ENCODE peak calls at places on chromosomes 16 and 17, in six cellular contexts. G is transverse colon, X is fibroblast of lung, U is cardiac muscle cell, E is fibroblast of villous mesenchyme, V is Panc1. N is an unnamed sample.
A peak's percentile ranks its signal among the peaks of the same experiment; 100 is the strongest.

GRCh38 chr16:17270683-17271109 is 200.1 kb downstream of the XYLT1 start:
- DNase-seq in X (no peak), G (peak; percentile 50), U (no peak), V (no peak), E (no peak), N (no peak)

GRCh38 chr17:29640413-29640812 is 17.7 kb upstream of the CORO6 start:
- DNase-seq in E (peak; percentile 79), X (peak; percentile 46), V (no peak), G (no peak), U (no peak), N (no peak)

GRCh38 chr17:8140413-8141029 is 11.7 kb downstream of the PER1 start:
- DNase-seq in G (no peak), U (peak; percentile 64), E (no peak), V (no peak), X (no peak), N (no peak)

GRCh38 chr16:66408181-66409048 is 18.7 kb upstream of the BEAN1 start:
- DNase-seq in G (no peak), E (peak; percentile 89), U (peak; percentile 90), V (peak; percentile 58), X (peak; percentile 59), N (peak; percentile 63)

GRCh38 chr17:44333371-44333770 is 8.7 kb upstream of the SLC25A39 start:
- DNase-seq in E (no peak), X (no peak), V (no peak), G (peak; percentile 59), U (no peak), N (no peak)

GRCh38 chr16:49929606-49930005 is 73.7 kb upstream of the ZNF423 start:
- DNase-seq in X (no peak), U (no peak), G (no peak), V (no peak), E (no peak), N (no peak)

GRCh38 chr17:76179496-76180467 is 38.7 kb upstream of the FOXJ1 start:
- DNase-seq in X (peak; percentile 12), G (no peak), U (no peak), V (no peak), E (peak; percentile 48), N (no peak)

GRCh38 chr17:65143899-65144590 is 6.9 kb downstream of the RGS9 start:
- DNase-seq in E (no peak), X (no peak), U (no peak), G (no peak), V (no peak), N (no peak)

GRCh38 chr16:54040975-54041374 is 245.6 kb downstream of the IRX3 start:
- DNase-seq in V (no peak), E (no peak), G (no peak), X (no peak), U (no peak), N (no peak)

GRCh38 chr16:79165541-79165940 is 435.0 kb downstream of the MAF start:
- DNase-seq in V (no peak), U (no peak), E (no peak), X (no peak), G (no peak), N (no peak)

GRCh38 chr17:79508291-79508716 is 102.5 kb downstream of the RBFOX3 start:
- DNase-seq in G (no peak), X (no peak), E (no peak), U (no peak), V (no peak), N (no peak)

GRCh38 chr16:68493412-68494070 is 45.2 kb upstream of the SMPD3 start:
- DNase-seq in U (no peak), E (no peak), X (no peak), G (no peak), V (no peak), N (no peak)

GRCh38 chr16:69917739-69918138 is 33.4 kb upstream of the CLEC18A start:
- DNase-seq in E (peak; percentile 95), G (no peak), X (peak; percentile 94), V (no peak), U (no peak), N (peak; percentile 92)

GRCh38 chr16:2500937-2501750 is 12.6 kb upstream of the ATP6V0C start:
- DNase-seq in G (peak; percentile 86), V (peak; percentile 42), E (peak; percentile 85), U (peak; percentile 88), X (peak; percentile 83), N (peak; percentile 59)

GRCh38 chr17:16428098-16428882 is 12.9 kb downstream of the TRPV2 start:
- DNase-seq in E (peak; percentile 77), X (peak; percentile 74), U (peak; percentile 74), G (peak; percentile 67), V (no peak), N (no peak)

GRCh38 chr17:67082110-67082509 is 37.8 kb downstream of the CACNG1 start:
- DNase-seq in G (no peak), X (no peak), V (no peak), U (no peak), E (no peak), N (no peak)

GRCh38 chr17:64084940-64085649 is 44.8 kb downstream of the ERN1 start:
- DNase-seq in G (no peak), E (peak; percentile 53), U (no peak), V (no peak), X (peak; percentile 44), N (no peak)

GRCh38 chr16:49858200-49859129 is 2.6 kb upstream of the ZNF423 start:
- DNase-seq in U (peak; percentile 74), E (no peak), V (no peak), G (peak; percentile 58), X (no peak), N (no peak)

DNA sequence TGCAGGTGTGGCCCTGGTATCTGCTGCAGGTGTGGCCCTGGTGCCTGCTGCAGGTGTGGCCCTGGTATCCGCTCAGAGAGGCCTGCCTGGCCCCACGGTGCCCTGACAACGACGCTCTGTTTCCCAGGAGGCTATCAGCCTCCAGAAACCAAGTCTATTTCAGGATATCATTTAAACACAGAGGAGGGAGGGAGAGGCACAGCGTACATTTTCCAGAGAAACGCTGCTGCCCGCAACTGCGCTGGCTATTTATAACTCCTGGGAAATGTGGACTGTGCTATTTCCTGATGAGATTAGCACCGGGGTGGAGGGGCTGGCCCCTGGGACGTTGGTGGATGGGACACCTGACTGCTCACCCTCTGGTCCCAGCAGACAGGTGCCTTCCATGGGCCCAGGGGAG is 22.5 kb downstream of the TIMM22 start:
- DNase-seq in X (no peak), G (no peak), V (no peak), E (no peak), U (peak; percentile 90), N (no peak)
- TF ChIP-seq CTCF in X (no peak), G (no peak), V (no peak), E (no peak), U (no peak), N (no peak)

GRCh38 chr16:9406039-9406438 is 314.6 kb downstream of the HAPSTR1 start:
- DNase-seq in V (no peak), E (no peak), X (no peak), U (no peak), G (no peak), N (no peak)

GRCh38 chr16:9404811-9405210 is 313.4 kb downstream of the HAPSTR1 start:
- DNase-seq in E (no peak), X (no peak), U (no peak), V (no peak), G (no peak), N (no peak)

GRCh38 chr16:9407206-9407758 is 315.8 kb downstream of the HAPSTR1 start:
- DNase-seq in U (no peak), X (no peak), V (no peak), G (no peak), E (no peak), N (no peak)

GRCh38 chr16:9409753-9410493 is 318.5 kb downstream of the HAPSTR1 start:
- DNase-seq in G (no peak), U (no peak), X (no peak), V (no peak), E (no peak), N (no peak)

GRCh38 chr16:9408297-9408696 is 316.9 kb downstream of the HAPSTR1 start:
- DNase-seq in G (no peak), X (no peak), E (no peak), U (no peak), V (no peak), N (no peak)
- H3K4me3 ChIP-seq in G (no peak overlapping the region), X (no peak overlapping the region), E (no peak overlapping the region), U (no peak overlapping the region), V (no peak overlapping the region), N (no peak overlapping the region)

GRCh38 chr16:5026664-5027063 is 7.1 kb downstream of the NAGPA start:
- DNase-seq in U (no peak), V (no peak), X (no peak), E (no peak), G (no peak), N (no peak)

GRCh38 chr16:5027086-5027485 is 6.6 kb downstream of the NAGPA start:
- DNase-seq in G (no peak), X (no peak), E (no peak), U (no peak), V (no peak), N (no peak)

GRCh38 chr16:5024632-5025031 is 9.1 kb downstream of the NAGPA start:
- DNase-seq in U (no peak), E (no peak), X (peak; percentile 16), G (peak; percentile 44), V (no peak), N (no peak)

GRCh38 chr16:5027575-5028235 is 6.0 kb downstream of the NAGPA start:
- DNase-seq in E (no peak), X (no peak), G (no peak), U (no peak), V (no peak), N (no peak)

GRCh38 chr16:5025171-5025632 is 8.5 kb downstream of the NAGPA start:
- DNase-seq in U (peak; percentile 70), G (peak; percentile 34), X (no peak), E (no peak), V (no peak), N (no peak)
- TF ChIP-seq CTCF in U (peak; percentile 41), G (no peak), X (peak; percentile 42), E (peak; percentile 37), V (no peak), N (peak; percentile 58)

GRCh38 chr17:2054262-2054739 is 602 bp upstream of the HIC1 start:
- DNase-seq in V (no peak), U (peak; percentile 42), X (peak; percentile 66), G (no peak), E (peak; percentile 62), N (no peak)
- H3K4me3 ChIP-seq in V (peak overlapping the region; percentile 62), U (peak overlapping the region; percentile 60), X (peak overlapping the region; percentile 44), G (peak overlapping the region; percentile 24), E (peak overlapping the region; percentile 68), N (peak overlapping the region; percentile 43)

GRCh38 chr16:47018223-47018891 is 44.9 kb upstream of the DNAJA2 start:
- DNase-seq in U (peak; percentile 43), X (no peak), E (peak; percentile 15), G (peak; percentile 66), V (peak; percentile 43), N (no peak)
- TF ChIP-seq CTCF in U (peak; percentile 27), X (peak; percentile 24), E (peak; percentile 38), G (peak; percentile 53), V (peak; percentile 62), N (peak; percentile 65)